ENCODE peak calls at places on chromosome 13, in ten cellular contexts. R, T, A, Z, G, V, N, J, W and U are unnamed samples.

GRCh38 chr13:107743983-107744382 is 471.4 kb downstream of the LIG4 start:
- DNase-seq in R (no peak), T (no peak), A (no peak), Z (peak), G (no peak), V (peak), N (no peak), J (no peak), W (no peak), U (no peak)

GRCh38 chr13:47869780-47870179 is 131.3 kb downstream of the SUCLA2 start:
- DNase-seq in R (no peak), T (no peak), A (no peak), Z (no peak), G (no peak), V (no peak), N (no peak), J (no peak), W (no peak), U (no peak)

GRCh38 chr13:39575641-39576238 is 27.3 kb downstream of the LHFPL6 start:
- DNase-seq in R (no peak), T (no peak), A (no peak), Z (no peak), G (no peak), V (peak), N (no peak), J (no peak), W (no peak), U (no peak)

GRCh38 chr13:84605927-84606326 is 723.7 kb upstream of the SLITRK1 start:
- DNase-seq in R (no peak), T (no peak), A (no peak), Z (no peak), G (no peak), V (no peak), N (no peak), J (no peak), W (no peak), U (no peak)

GRCh38 chr13:46369506-46370268 is 17.4 kb downstream of the RUBCNL start:
- DNase-seq in R (no peak), T (no peak), A (no peak), Z (peak), G (no peak), V (peak), N (no peak), J (no peak), W (no peak), U (no peak)

GRCh38 chr13:48782429-48782840 is 128.7 kb downstream of the CYSLTR2 start:
- DNase-seq in R (no peak), T (no peak), A (no peak), Z (no peak), G (no peak), V (no peak), N (no peak), J (no peak), W (no peak), U (no peak)

GRCh38 chr13:109105899-109106298 is 476.5 kb downstream of the MYO16 start:
- DNase-seq in R (no peak), T (no peak), A (no peak), Z (no peak), G (no peak), V (no peak), N (no peak), J (no peak), W (no peak), U (no peak)

GRCh38 chr13:43113603-43114002 is 90.2 kb downstream of the DNAJC15 start:
- DNase-seq in R (no peak), T (no peak), A (no peak), Z (no peak), G (no peak), V (no peak), N (no peak), J (no peak), W (no peak), U (no peak)

GRCh38 chr13:27954406-27954851 is 14.7 kb downstream of the CDX2 start:
- DNase-seq in R (no peak), T (no peak), A (no peak), Z (peak), G (no peak), V (no peak), N (no peak), J (no peak), W (no peak), U (peak)

GRCh38 chr13:91574756-91575155 is 176.3 kb downstream of the GPC5 start:
- DNase-seq in R (no peak), T (no peak), A (no peak), Z (peak), G (no peak), V (no peak), N (no peak), J (no peak), W (no peak), U (no peak)

GRCh38 chr13:100306042-100306441 is 217.1 kb downstream of the PCCA start:
- DNase-seq in R (no peak), T (no peak), A (no peak), Z (no peak), G (no peak), V (no peak), N (no peak), J (no peak), W (no peak), U (no peak)